ENCODE peak calls at places on chromosome X, in six cellular contexts. C, Q, M, S, T and B are unnamed samples.

GRCh38 chrX:3631196-3631595 is 82.3 kb downstream of the PRKX start:
- DNase-seq in M (no peak), C (no peak), Q (no peak), T (no peak), S (no peak), B (no peak)

GRCh38 chrX:128518508-128518907 is 466.3 kb upstream of the ACTRT1 start:
- DNase-seq in C (no peak), T (no peak), M (no peak), Q (no peak), S (peak), B (no peak)

GRCh38 chrX:70013483-70014222 is 36.1 kb downstream of the AWAT2 start:
- DNase-seq in T (no peak), C (peak), S (no peak), Q (no peak), M (no peak), B (no peak)

GRCh38 chrX:18624599-18624998 is 47.3 kb downstream of the RS1 start:
- DNase-seq in S (no peak), M (no peak), Q (no peak), T (no peak), C (no peak), B (no peak)

GRCh38 chrX:44908198-44908597 is 35.2 kb downstream of the KDM6A start:
- DNase-seq in T (no peak), S (no peak), C (no peak), Q (no peak), M (no peak), B (no peak)

GRCh38 chrX:19283597-19284339 is 60.0 kb upstream of the PDHA1 start:
- DNase-seq in M (no peak), T (no peak), Q (no peak), S (no peak), C (no peak), B (no peak)

GRCh38 chrX:53128097-53128749 is 34.3 kb downstream of the KANTR start:
- DNase-seq in C (no peak), M (no peak), Q (no peak), S (no peak), T (no peak), B (no peak)

GRCh38 chrX:43423876-43424275 is 232.2 kb upstream of the MAOA start:
- DNase-seq in T (no peak), C (no peak), M (no peak), S (no peak), Q (no peak), B (no peak)

GRCh38 chrX:43836435-43837184 is 45.6 kb downstream of the MAOB start:
- DNase-seq in S (peak), Q (no peak), M (no peak), C (no peak), T (no peak), B (no peak)

GRCh38 chrX:86137071-86137470 is 11.2 kb upstream of the DACH2 start:
- DNase-seq in Q (no peak), S (no peak), T (no peak), M (no peak), C (no peak), B (no peak)

GRCh38 chrX:154734101-154734781 is 16.6 kb downstream of the GAB3 start:
- DNase-seq in T (peak), Q (peak), C (no peak), S (peak), M (no peak), B (no peak)

GRCh38 chrX:13902406-13902805 is 85.5 kb upstream of the GPM6B start:
- DNase-seq in Q (no peak), T (no peak), S (no peak), C (no peak), M (no peak), B (no peak)

GRCh38 chrX:124938715-124939114 is 381.0 kb upstream of the TEX13C start:
- DNase-seq in Q (no peak), T (no peak), C (no peak), S (no peak), M (no peak), B (no peak)

GRCh38 chrX:154419688-154420401 is 8.5 kb downstream of the TAFAZZIN start:
- DNase-seq in Q (no peak), S (no peak), M (no peak), T (no peak), C (no peak), B (no peak)

GRCh38 chrX:9534686-9535085 is 69.8 kb downstream of the TBL1X start:
- DNase-seq in T (no peak), Q (no peak), M (no peak), C (no peak), S (no peak), B (no peak)

GRCh38 chrX:22462959-22463358 is 190.2 kb downstream of the CBLL2 start:
- DNase-seq in Q (no peak), C (no peak), M (no peak), S (no peak), T (no peak), B (no peak)

GRCh38 chrX:49155900-49156837 is 6.4 kb upstream of the MAGIX start:
- DNase-seq in Q (peak), T (peak), C (peak), S (peak), M (no peak), B (peak)
- TF ChIP-seq POLR2A in Q (peak), T (peak), C (no peak), S (no peak), M (peak), B (peak)

DNA sequence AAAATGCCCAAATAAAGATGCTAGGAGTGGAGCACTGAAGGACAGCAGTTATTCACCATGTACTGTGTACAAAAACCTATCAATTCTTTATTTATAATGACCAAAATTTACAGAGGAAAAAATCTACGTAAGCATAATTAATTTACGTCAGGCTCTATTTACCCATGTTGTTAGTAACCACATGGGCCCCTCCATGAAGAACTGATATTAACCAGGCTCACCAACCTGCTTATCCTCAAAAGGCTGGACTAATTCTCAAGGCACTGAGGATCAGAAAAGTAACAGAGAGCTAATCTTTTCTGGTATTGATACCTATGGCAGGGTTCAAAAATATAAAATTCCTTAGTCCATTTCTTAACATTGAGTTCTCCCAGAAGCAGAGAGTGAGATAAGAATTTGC is 140.0 kb downstream of the ARHGAP6 start:
- DNase-seq in C (no peak), T (no peak), S (no peak), M (no peak), Q (no peak), B (no peak)
- TF ChIP-seq EP300 in C (no peak), T (peak), S (no peak), M (no peak), Q (no peak), B (no peak)

DNA sequence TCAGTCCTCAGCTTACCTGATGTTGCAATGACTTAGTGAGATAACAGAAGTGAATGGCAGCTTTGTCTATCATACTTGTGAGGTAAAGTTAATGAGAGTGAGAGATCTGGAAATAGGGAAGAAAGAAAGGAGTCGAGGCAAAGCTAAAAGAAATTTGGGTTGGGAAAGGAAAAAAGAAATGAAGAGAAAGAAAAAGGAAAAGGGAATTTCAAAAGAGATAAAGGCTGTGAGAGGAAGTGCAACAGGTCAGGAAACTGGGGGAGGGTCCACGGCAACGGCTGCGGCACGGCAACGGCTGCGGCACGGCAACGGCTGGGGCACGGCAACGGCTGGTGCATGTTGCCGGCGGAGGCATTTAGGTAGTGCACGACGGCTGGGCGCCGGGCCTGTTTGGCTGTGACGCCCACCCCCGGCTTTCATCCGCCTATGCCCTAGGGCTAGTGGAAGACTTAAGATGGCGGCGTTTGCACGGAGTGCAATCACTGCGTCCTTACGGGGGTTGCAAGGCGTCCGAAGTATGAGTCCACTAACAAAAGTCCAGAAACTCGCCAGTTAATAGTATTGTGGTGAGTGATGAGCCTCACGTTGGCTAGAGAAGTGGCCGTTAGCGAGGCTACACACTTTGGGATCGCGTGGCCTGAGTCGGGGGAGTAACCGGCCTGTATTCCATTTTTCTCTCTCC is 359.9 kb upstream of the ZCCHC13 start:
- DNase-seq in C (peak), T (peak), M (peak), S (peak), Q (peak), B (peak)
- TF ChIP-seq POLR2A in C (no peak), T (peak), M (peak), S (peak), Q (peak), B (peak)

GRCh38 chrX:29359276-29359675 is 772.0 kb downstream of the IL1RAPL1 start:
- DNase-seq in C (no peak), T (no peak), M (no peak), Q (no peak), S (no peak), B (no peak)
- TF ChIP-seq EP300 in C (no peak), T (no peak), M (no peak), Q (no peak), S (no peak), B (no peak)